ENCODE peak calls at places on chromosomes 5 and 9, in four cellular contexts. J is lung, Y is A549, L is PC-3. W is an unnamed sample. For H3K4me1, the result is how much of the 10 kb centered on the place peaks cover.

GRCh38 chr5:159403906-159404641 is 73.8 kb upstream of the IL12B start:
- DNase-seq in Y (no peak), J (no peak), L (no peak), W (no peak)

GRCh38 chr9:120152295-120152694 is 427.7 kb downstream of the CDK5RAP2 start:
- DNase-seq in J (no peak), L (no peak), Y (no peak), W (no peak)

GRCh38 chr5:1021136-1021968 is 12.8 kb downstream of the NKD2 start:
- DNase-seq in Y (no peak), L (no peak), J (no peak), W (no peak)

GRCh38 chr5:80149161-80149609 is 106.7 kb downstream of the SERINC5 start:
- DNase-seq in J (no peak), L (no peak), Y (no peak), W (no peak)

GRCh38 chr9:117549444-117549843 is 134.6 kb upstream of the ASTN2 start:
- DNase-seq in Y (no peak), J (no peak), L (no peak), W (no peak)

GRCh38 chr5:28344803-28345433 is 1306.5 kb upstream of the CDH9 start:
- DNase-seq in L (peak), Y (no peak), J (no peak), W (peak)

GRCh38 chr9:108473209-108474112 is 382.3 kb downstream of the ACTL7B start:
- DNase-seq in L (peak), Y (peak), J (no peak), W (peak)

GRCh38 chr9:21031091-21031817 is at the start of gene HACD4:
- DNase-seq in L (no peak), J (peak), Y (peak), W (peak)

GRCh38 chr5:26121343-26121742 is 917.0 kb downstream of the CDH9 start:
- DNase-seq in J (no peak), Y (no peak), L (peak), W (no peak)

GRCh38 chr5:176133289-176133870 is 104.8 kb upstream of the SIMC1 start:
- DNase-seq in L (no peak), Y (no peak), J (no peak), W (no peak)

GRCh38 chr9:92790542-92791527 is 26.2 kb upstream of the BICD2 start:
- DNase-seq in L (peak), J (peak), Y (peak), W (peak)

GRCh38 chr9:129280236-129281231 is 102.5 kb upstream of the IER5L start:
- DNase-seq in Y (no peak), L (no peak), J (no peak), W (no peak)

GRCh38 chr5:147547730-147548129 is 37.9 kb upstream of the DPYSL3 start:
- DNase-seq in J (no peak), Y (no peak), L (no peak), W (no peak)

GRCh38 chr5:157303667-157304327 is 37.9 kb downstream of the CYFIP2 start:
- DNase-seq in Y (no peak), J (no peak), L (peak), W (no peak)
- TF ChIP-seq CTCF in Y (no peak), J (no peak), L (peak), W (no peak)

GRCh38 chr5:139577689-139578347 is 16.7 kb downstream of the UBE2D2 start:
- DNase-seq in L (no peak), J (no peak), Y (no peak), W (no peak)
- H3K4me1 ChIP-seq in L (under half), J (under half), Y (under half), W (under half)

DNA sequence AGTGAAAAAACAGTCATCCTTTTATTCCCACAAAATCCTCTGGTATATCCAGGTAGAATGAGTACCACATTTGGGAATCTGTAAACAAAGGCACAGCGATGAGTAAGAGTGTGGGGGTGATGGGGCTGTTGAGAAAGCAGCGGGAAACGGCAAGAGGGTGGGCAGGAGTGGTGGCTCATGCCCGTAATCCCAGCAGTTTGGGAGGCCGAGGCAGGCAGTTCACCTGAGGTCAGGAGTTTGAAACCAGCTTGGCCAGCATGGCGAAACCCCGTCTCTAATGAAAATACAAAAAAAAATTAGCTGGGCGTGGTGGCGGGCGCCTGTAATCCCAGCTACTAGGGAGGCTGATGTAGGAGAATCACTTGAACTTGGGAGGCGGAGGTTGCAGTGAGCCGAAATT is 43.1 kb downstream of the KLF4 start:
- DNase-seq in L (no peak), Y (no peak), J (no peak), W (no peak)
- TF ChIP-seq CTCF in L (no peak), Y (no peak), J (no peak), W (no peak)

GRCh38 chr5:107474724-107475489 is 195.8 kb downstream of the EFNA5 start:
- DNase-seq in Y (peak), J (no peak), L (peak), W (no peak)

GRCh38 chr5:107470007-107470582 is 200.6 kb downstream of the EFNA5 start:
- DNase-seq in L (peak), J (no peak), Y (no peak), W (peak)

GRCh38 chr5:107469485-107469884 is 201.3 kb downstream of the EFNA5 start:
- DNase-seq in L (peak), Y (peak), J (no peak), W (peak)

GRCh38 chr5:107474361-107474723 is 196.4 kb downstream of the EFNA5 start:
- DNase-seq in J (no peak), L (no peak), Y (no peak), W (no peak)

GRCh38 chr5:107472620-107473064 is 198.1 kb downstream of the EFNA5 start:
- DNase-seq in L (peak), Y (no peak), J (no peak), W (no peak)
- H3K4me1 ChIP-seq in L (half or more), Y (half or more), J (under half), W (under half)

DNA sequence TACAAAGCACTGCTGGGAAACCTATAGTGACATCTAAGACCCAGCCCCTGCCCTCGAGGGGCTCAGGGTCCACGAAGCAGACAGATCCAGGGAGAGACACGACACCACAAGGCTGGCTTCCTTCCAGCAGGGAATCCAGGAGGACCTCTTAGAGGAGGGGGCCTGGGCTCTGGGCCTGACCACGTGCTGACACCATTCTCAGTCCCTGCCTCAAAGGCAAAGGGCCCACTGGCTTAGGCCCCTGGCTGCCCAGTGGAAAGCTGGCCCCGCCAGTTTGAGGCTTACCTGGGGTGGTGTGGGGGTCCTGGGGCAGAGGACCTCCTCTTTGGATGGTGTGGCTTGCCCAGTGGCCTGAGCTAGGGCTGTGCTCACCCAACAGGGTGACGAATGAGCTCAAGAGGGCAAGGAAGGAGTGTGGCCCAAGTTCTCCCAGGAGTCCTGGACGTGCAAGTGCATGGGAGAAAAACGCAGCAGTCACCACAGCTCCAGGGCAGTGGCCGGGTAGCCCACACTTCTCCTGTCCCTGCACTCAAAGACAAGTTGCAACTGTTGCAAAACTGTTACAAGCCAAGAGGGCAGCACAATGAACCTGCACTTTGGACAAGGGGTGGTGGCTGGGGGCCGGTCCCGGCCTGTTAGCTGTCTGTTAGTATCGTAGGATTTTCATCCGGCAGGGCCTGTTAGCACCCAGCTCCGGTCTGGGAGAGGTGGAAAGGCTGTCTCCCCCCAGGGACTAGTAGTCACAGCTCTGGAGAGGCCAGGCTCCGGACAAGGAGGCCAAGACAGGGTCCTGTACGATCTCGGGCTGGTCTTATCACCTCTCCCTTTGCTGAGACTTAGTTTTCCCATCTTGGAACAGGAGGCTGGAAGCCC is 1.5 kb upstream of the SARDH start:
- DNase-seq in L (no peak), Y (no peak), J (no peak), W (no peak)
- TF ChIP-seq CTCF in L (no peak), Y (no peak), J (no peak), W (no peak)

GRCh38 chr5:115736690-115737005 is 79.8 kb downstream of the CDO1 start:
- DNase-seq in J (no peak), L (no peak), Y (no peak), W (no peak)

GRCh38 chr5:115732026-115732425 is 84.4 kb downstream of the CDO1 start:
- DNase-seq in L (no peak), Y (no peak), J (no peak), W (no peak)

GRCh38 chr5:115736004-115736689 is 80.3 kb downstream of the CDO1 start:
- DNase-seq in J (no peak), L (no peak), Y (no peak), W (no peak)

GRCh38 chr5:115735108-115735998 is 81.1 kb downstream of the CDO1 start:
- DNase-seq in L (no peak), J (no peak), Y (no peak), W (no peak)

GRCh38 chr5:115733607-115734006 is 82.9 kb downstream of the CDO1 start:
- DNase-seq in L (no peak), Y (no peak), J (no peak), W (no peak)
- H3K4me1 ChIP-seq in L (under half), Y (under half), J (under half), W (under half)

GRCh38 chr9:36416870-36417269 is 16.8 kb upstream of the RNF38 start:
- DNase-seq in Y (no peak), L (no peak), J (peak), W (no peak)

GRCh38 chr9:36415822-36416515 is 15.9 kb upstream of the RNF38 start:
- DNase-seq in L (no peak), Y (no peak), J (no peak), W (no peak)
- TF ChIP-seq CTCF in L (peak), Y (peak), J (no peak), W (peak)

W was measured in foreskin keratinocyte.